ENCODE peak calls at places on chromosome 12, in six cellular contexts. G, Q, Y, R, C and Z are unnamed samples. For H3K4me1, the result is how much of the 10 kb centered on the place peaks cover.

GRCh38 chr12:124928095-124928911 is 13.9 kb upstream of the UBC start:
- DNase-seq in Q (peak), C (peak), R (peak), G (peak), Y (peak), Z (peak)

GRCh38 chr12:132289356-132290202 is 39.8 kb downstream of the GALNT9 start:
- DNase-seq in Q (no peak), G (no peak), R (no peak), Y (no peak), C (no peak), Z (no peak)

GRCh38 chr12:124786065-124786964 is 77.3 kb downstream of the SCARB1 start:
- DNase-seq in R (peak), Y (peak), Q (no peak), G (peak), C (no peak), Z (no peak)

GRCh38 chr12:11749943-11750690 is 100.6 kb downstream of the ETV6 start:
- DNase-seq in C (no peak), Y (no peak), G (peak), Q (no peak), R (no peak), Z (no peak)

GRCh38 chr12:117408161-117408791 is 46.9 kb upstream of the NOS1 start:
- DNase-seq in G (peak), R (no peak), C (no peak), Q (no peak), Y (peak), Z (no peak)

GRCh38 chr12:96906498-96906848 is 584 bp upstream of the NEDD1 start:
- DNase-seq in C (no peak), Y (no peak), G (peak), R (no peak), Q (no peak), Z (no peak)

GRCh38 chr12:93720559-93720958 is 43.4 kb downstream of the CRADD start:
- DNase-seq in C (no peak), Y (no peak), R (no peak), Q (no peak), G (no peak), Z (no peak)

GRCh38 chr12:34405286-34406227 is 383.3 kb downstream of the ALG10 start:
- DNase-seq in C (peak), Q (no peak), G (peak), R (peak), Y (no peak), Z (peak)

GRCh38 chr12:102814691-102815367 is 102.2 kb downstream of the PAH start:
- DNase-seq in Y (no peak), C (no peak), R (no peak), Q (no peak), G (no peak), Z (no peak)

GRCh38 chr12:89768586-89769482 is 60.2 kb upstream of the ATP2B1 start:
- DNase-seq in R (no peak), Y (no peak), Q (peak), G (no peak), C (no peak), Z (no peak)

GRCh38 chr12:107760207-107760816 is 625 bp downstream of the PRDM4 start:
- DNase-seq in G (peak), R (peak), Q (no peak), Y (no peak), C (no peak), Z (no peak)

GRCh38 chr12:130266751-130267150 is 70.9 kb upstream of the PIWIL1 start:
- DNase-seq in C (no peak), R (no peak), Q (no peak), G (no peak), Y (no peak), Z (no peak)

GRCh38 chr12:90015228-90015627 is 306.6 kb upstream of the ATP2B1 start:
- DNase-seq in G (no peak), Y (no peak), R (no peak), C (no peak), Q (no peak), Z (no peak)

GRCh38 chr12:67593041-67593870 is 55.3 kb upstream of the DYRK2 start:
- DNase-seq in G (no peak), Q (peak), C (no peak), R (no peak), Y (peak), Z (no peak)

GRCh38 chr12:90546511-90546910 is 408.5 kb downstream of the CCER1 start:
- DNase-seq in Q (no peak), G (no peak), C (no peak), R (no peak), Y (no peak), Z (no peak)

GRCh38 chr12:57817261-57817989 is 1.1 kb downstream of the AVIL start:
- DNase-seq in G (no peak), Q (no peak), R (no peak), Y (no peak), C (no peak), Z (no peak)
- H3K4me1 ChIP-seq in G (under half), Q (under half), R (half or more), Y (half or more), C (under half), Z (half or more)

GRCh38 chr12:29376118-29376517 is 4.9 kb downstream of the ERGIC2 start:
- DNase-seq in R (no peak), Y (no peak), Q (no peak), G (no peak), C (no peak), Z (no peak)

GRCh38 chr12:29374913-29375312 is 6.1 kb downstream of the ERGIC2 start:
- DNase-seq in C (no peak), Q (no peak), Y (no peak), R (no peak), G (no peak), Z (no peak)

GRCh38 chr12:29382251-29382650 is 1.3 kb upstream of the ERGIC2 start:
- DNase-seq in R (no peak), Q (no peak), Y (no peak), G (no peak), C (no peak), Z (no peak)

GRCh38 chr12:29380536-29381523 is at the start of gene ERGIC2:
- DNase-seq in C (peak), G (peak), R (peak), Q (peak), Y (peak), Z (peak)
- TF ChIP-seq POLR2A in C (no peak), G (peak), R (no peak), Q (peak), Y (peak), Z (no peak)

GRCh38 chr12:6197996-6198395 is 2.2 kb upstream of the CD9 start:
- DNase-seq in R (no peak), Y (no peak), Q (no peak), C (no peak), G (no peak), Z (no peak)

GRCh38 chr12:6200266-6201198 is at the start of gene CD9:
- DNase-seq in Y (peak), Q (peak), G (peak), R (peak), C (peak), Z (no peak)

GRCh38 chr12:6199211-6199530 is 1.0 kb upstream of the CD9 start:
- DNase-seq in Y (no peak), G (no peak), Q (no peak), C (no peak), R (no peak), Z (no peak)

GRCh38 chr12:6199531-6200265 is 502 bp upstream of the CD9 start:
- DNase-seq in Q (no peak), R (peak), Y (no peak), C (no peak), G (peak), Z (no peak)

DNA sequence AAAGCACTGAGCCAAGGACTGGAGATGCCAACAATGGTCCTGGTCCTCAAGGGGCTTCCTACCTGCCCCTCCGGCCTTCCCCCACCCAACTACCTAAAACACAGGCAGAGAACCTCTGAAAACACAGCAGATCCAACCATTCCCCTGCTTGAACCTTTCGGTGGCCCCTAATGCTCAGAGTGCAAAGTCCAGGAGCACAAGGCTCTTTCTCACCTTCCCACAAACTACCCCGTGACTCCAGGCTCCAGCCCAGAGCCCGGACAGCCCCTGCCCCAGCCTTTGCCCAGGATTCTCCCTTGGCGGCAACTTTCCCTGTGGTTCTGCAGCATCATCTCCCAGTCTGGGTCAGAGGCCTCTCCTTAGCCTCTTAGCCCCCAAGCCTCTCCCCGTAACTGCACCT is 1.6 kb upstream of the CD9 start:
- DNase-seq in Y (no peak), R (no peak), G (no peak), C (no peak), Q (no peak), Z (no peak)
- H3K4me1 ChIP-seq in Y (half or more), R (under half), G (under half), C (under half), Q (under half), Z (half or more)

DNA sequence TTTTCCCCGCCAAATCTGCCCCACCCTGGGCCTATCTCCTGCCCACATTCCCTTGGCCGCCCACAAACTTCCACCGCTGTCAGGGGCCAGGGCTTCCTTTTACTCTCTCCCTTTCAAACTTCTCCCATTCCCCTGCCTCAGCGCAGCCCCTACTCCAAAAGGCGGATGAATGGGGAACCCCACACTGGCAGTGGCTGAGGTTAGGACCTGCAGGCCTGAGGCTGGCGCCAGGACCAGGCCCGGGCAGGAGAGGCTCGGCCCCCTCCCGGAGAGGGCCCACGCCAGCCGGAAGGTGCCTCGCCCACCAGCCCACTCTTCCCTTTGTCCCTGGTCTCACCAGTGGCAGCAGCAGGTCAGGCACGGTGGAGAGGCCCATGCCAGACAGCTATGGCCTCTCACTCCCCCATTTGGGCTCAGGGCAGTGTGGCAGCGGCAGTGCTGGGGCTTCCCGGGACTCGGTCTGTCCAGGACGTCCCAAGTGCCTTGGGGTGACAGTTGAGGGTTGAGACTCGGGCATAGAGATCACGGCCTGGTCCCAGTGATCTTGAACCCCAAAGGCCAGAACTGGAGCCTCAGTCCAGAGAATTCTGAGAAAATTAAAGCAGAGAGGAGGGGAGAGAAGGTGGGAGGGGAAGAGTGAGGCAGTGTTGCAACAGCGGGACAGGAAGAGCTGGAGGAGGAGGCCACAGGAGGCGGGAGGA is at the start of gene TNFRSF1A:
- DNase-seq in G (peak), Y (peak), C (peak), Q (no peak), R (peak), Z (no peak)
- TF ChIP-seq POLR2A in G (peak), Y (peak), C (no peak), Q (no peak), R (peak), Z (no peak)

GRCh38 chr12:49188205-49188915 is 520 bp downstream of the TUBA1A start:
- DNase-seq in R (peak), G (peak), Q (peak), Y (peak), C (peak), Z (no peak)
- H3K4me1 ChIP-seq in R (under half), G (under half), Q (under half), Y (under half), C (under half), Z (under half)

DNA sequence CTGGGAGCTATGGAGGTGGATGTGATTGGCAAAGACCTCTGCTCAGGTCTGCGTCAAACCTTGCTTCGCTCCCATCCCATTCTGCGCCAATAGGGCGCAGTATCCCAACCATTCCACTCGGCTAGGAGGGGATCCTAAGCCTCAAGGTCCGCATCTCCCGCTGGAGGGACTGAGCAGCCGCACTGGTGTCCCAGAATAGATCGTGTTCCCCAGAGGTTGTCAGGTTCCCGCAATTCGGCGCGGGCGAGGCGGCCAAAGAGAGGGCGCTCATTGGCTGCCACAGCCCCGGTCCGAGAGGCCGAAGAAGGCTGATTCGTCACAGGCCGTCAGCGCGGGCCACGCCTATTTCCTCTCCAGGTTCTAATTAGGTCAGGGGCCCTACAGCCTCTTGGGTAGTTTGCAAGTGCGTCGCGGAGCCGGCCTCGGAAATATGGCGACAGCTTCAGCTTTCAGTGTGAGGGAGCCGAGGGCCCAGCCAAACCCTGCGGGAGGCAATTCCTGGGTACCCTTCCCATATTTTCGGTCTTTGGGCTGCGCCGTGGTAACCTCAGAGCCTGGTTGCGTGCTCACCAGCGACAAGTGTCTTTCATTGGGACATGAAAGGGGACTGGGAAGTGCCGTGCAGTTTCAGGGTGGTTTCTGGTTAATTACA is 5.0 kb downstream of the OR10AD1 start:
- DNase-seq in Y (peak), C (peak), Q (peak), G (peak), R (peak), Z (peak)
- TF ChIP-seq POLR2A in Y (peak), C (peak), Q (peak), G (peak), R (peak), Z (peak)

DNA sequence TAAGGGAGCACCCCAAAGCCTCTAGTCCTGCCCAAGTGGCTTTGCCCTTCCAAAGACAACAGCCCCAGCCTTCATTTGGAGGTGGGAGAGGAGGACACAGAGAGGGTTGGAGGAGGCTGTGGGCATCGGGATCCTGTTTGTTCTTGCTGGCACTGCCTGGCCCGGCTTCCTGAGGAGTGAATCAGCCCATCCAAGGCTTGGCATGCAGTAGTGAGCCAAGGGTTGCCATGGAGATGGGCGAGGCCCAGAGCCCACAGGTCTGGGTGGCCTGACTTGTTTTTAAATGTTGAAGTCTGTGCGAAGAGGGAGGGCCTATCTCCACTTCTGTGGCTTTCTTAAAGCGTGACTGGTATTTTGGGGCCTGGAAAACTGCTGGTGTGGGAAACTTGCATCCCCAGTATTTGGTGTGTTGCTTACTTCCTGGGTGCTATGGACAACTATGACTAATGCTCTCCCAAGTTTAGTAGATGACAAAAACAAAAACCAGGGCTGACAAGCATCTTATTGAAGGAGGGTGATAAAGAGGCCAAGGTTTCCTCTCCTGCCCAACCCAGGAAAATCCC is 15.8 kb downstream of the CD9 start:
- DNase-seq in G (peak), R (peak), Y (peak), C (peak), Q (peak), Z (no peak)
- H3K4me1 ChIP-seq in G (half or more), R (half or more), Y (half or more), C (half or more), Q (half or more), Z (half or more)

DNA sequence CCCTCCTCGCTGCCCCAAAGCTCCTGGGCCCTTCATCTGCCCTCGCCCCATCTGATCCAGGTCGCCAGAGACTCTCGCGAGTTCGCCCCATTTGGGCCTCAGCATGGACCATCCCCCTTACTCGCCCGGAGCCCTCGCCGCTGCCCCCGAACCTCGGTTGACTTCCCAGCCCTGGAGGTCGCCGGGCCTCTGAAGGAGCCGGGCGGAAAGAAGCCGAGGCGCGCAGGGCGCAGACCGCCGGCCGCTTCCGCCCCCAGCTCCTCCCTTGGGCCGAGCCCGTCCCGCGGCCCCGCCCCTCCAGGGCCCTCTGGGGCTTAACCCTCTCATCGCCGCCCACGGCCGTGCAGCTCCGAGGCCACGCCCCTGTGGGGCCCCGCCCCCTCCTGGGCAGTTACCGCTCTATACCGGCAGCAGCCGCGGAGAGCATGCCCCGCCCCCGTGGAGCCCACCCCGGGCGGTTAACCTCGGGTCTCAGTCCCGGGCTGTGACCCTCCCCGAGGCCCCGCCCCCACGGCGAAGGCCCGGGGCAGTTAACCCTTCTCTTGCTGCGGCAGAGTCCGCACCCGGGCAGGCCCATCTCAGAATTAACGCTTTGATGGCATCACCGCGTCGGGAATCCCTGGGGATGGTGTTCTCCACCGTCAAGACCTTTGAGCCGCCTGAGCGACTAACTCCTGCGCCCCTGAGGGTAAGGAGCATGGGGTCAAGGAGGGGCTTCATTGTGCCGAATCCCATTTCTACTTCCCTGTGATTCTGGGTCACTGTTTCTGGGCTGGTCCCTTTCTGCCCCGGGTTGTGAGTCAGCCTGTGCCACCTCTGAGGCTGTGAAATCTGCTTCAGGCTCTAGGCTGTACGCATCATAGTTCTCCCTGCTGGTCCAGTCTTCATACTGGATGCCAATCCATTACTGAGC is at the start of gene SPSB2:
- DNase-seq in Y (peak), G (peak), Q (peak), R (peak), C (peak), Z (no peak)
- TF ChIP-seq POLR2A in Y (no peak), G (peak), Q (peak), R (peak), C (peak), Z (peak)

GRCh38 chr12:92471551-92471950 is 231.2 kb upstream of the PLEKHG7 start:
- DNase-seq in C (no peak), G (no peak), R (no peak), Y (no peak), Q (no peak), Z (no peak)

GRCh38 chr12:92472198-92472597 is 230.6 kb upstream of the PLEKHG7 start:
- DNase-seq in R (no peak), G (no peak), Y (no peak), Q (no peak), C (no peak), Z (no peak)

GRCh38 chr12:92468358-92469020 is 234.3 kb upstream of the PLEKHG7 start:
- DNase-seq in G (no peak), Q (no peak), R (no peak), C (no peak), Y (no peak), Z (no peak)

GRCh38 chr12:92469837-92470236 is 233.0 kb upstream of the PLEKHG7 start:
- DNase-seq in C (no peak), R (no peak), Q (no peak), Y (no peak), G (peak), Z (no peak)

DNA sequence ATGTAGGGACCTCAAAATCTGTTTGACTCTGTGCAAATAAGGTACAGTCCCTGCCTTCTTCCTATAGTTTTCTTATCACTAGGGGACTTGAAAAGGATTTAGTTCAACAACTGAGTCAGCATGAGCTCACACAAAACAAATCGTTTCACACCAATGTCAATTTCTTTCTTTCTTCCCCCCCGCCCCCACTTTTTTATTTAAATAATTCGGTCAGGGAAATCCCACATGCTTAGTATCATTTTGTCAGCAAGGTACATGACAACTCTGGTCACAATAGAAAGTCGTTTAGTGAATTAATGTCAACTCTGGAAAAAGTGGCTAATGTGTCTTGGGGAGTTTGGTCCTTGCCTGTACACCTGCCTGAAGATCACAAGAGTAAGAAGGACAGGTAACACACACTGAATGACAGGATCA is 232.2 kb upstream of the PLEKHG7 start:
- DNase-seq in Q (no peak), G (no peak), C (no peak), Y (no peak), R (no peak), Z (no peak)
- H3K4me1 ChIP-seq in Q (under half), G (under half), C (under half), Y (under half), R (under half), Z (under half)